ENCODE peak calls at places on chromosomes 1 and 21, in six cellular contexts. One of them, this sample, is unnamed.

GRCh38 chr1:1777950-1778826 is at the start of gene NADK:
- DNase-seq in amniotic stem cell: no peak
- DNase-seq in HCEC 1CT: peak; percentile 53
- DNase-seq in substantia nigra: peak; percentile 40
- DNase-seq in stimulated activated CD8-positive, alpha-beta memory T cell treated with anti-CD3 and anti-CD28 coated beads, Interleukin-15, amount 100 ng/mL, for 4 hours: peak; percentile 68
- DNase-seq in EH: peak; percentile 67
- DNase-seq in this sample: no peak

GRCh38 chr21:45506241-45506817 is 35.9 kb downstream of the SLC19A1 start:
- DNase-seq in EH: no peak
- DNase-seq in substantia nigra: no peak
- DNase-seq in HCEC 1CT: no peak
- DNase-seq in amniotic stem cell: no peak
- DNase-seq in stimulated activated CD8-positive, alpha-beta memory T cell treated with anti-CD3 and anti-CD28 coated beads, Interleukin-15, amount 100 ng/mL, for 4 hours: no peak
- DNase-seq in this sample: no peak

GRCh38 chr1:3531928-3532327 is 77.5 kb downstream of the ARHGEF16 start:
- DNase-seq in stimulated activated CD8-positive, alpha-beta memory T cell treated with anti-CD3 and anti-CD28 coated beads, Interleukin-15, amount 100 ng/mL, for 4 hours: no peak
- DNase-seq in substantia nigra: no peak
- DNase-seq in amniotic stem cell: no peak
- DNase-seq in HCEC 1CT: no peak
- DNase-seq in EH: no peak
- DNase-seq in this sample: no peak

GRCh38 chr1:200877839-200878551 is 5.2 kb downstream of the GPR25 start:
- DNase-seq in HCEC 1CT: no peak
- DNase-seq in substantia nigra: no peak
- DNase-seq in EH: no peak
- DNase-seq in stimulated activated CD8-positive, alpha-beta memory T cell treated with anti-CD3 and anti-CD28 coated beads, Interleukin-15, amount 100 ng/mL, for 4 hours: no peak
- DNase-seq in amniotic stem cell: no peak
- DNase-seq in this sample: no peak

GRCh38 chr1:244304156-244304555 is 147.6 kb downstream of the ADSS2 start:
- DNase-seq in HCEC 1CT: no peak
- DNase-seq in substantia nigra: no peak
- DNase-seq in EH: peak; percentile 41
- DNase-seq in amniotic stem cell: no peak
- DNase-seq in stimulated activated CD8-positive, alpha-beta memory T cell treated with anti-CD3 and anti-CD28 coated beads, Interleukin-15, amount 100 ng/mL, for 4 hours: no peak
- DNase-seq in this sample: no peak

GRCh38 chr21:20334585-20334984 is 663.6 kb upstream of the NCAM2 start:
- DNase-seq in substantia nigra: no peak
- DNase-seq in amniotic stem cell: no peak
- DNase-seq in stimulated activated CD8-positive, alpha-beta memory T cell treated with anti-CD3 and anti-CD28 coated beads, Interleukin-15, amount 100 ng/mL, for 4 hours: no peak
- DNase-seq in EH: no peak
- DNase-seq in HCEC 1CT: no peak
- DNase-seq in this sample: no peak

GRCh38 chr21:35663856-35664606 is 396.3 kb downstream of the SETD4 start:
- DNase-seq in EH: no peak
- DNase-seq in HCEC 1CT: no peak
- DNase-seq in stimulated activated CD8-positive, alpha-beta memory T cell treated with anti-CD3 and anti-CD28 coated beads, Interleukin-15, amount 100 ng/mL, for 4 hours: no peak
- DNase-seq in amniotic stem cell: no peak
- DNase-seq in substantia nigra: no peak
- DNase-seq in this sample: no peak

GRCh38 chr1:33721416-33721815 is 142.5 kb upstream of the HMGB4 start:
- DNase-seq in substantia nigra: no peak
- DNase-seq in EH: no peak
- DNase-seq in stimulated activated CD8-positive, alpha-beta memory T cell treated with anti-CD3 and anti-CD28 coated beads, Interleukin-15, amount 100 ng/mL, for 4 hours: no peak
- DNase-seq in HCEC 1CT: no peak
- DNase-seq in amniotic stem cell: no peak
- DNase-seq in this sample: no peak

GRCh38 chr1:157170677-157171515 is 32.7 kb upstream of the ETV3 start:
- DNase-seq in substantia nigra: no peak
- DNase-seq in EH: peak; percentile 25
- DNase-seq in amniotic stem cell: no peak
- DNase-seq in HCEC 1CT: peak; percentile 9
- DNase-seq in stimulated activated CD8-positive, alpha-beta memory T cell treated with anti-CD3 and anti-CD28 coated beads, Interleukin-15, amount 100 ng/mL, for 4 hours: no peak
- DNase-seq in this sample: no peak

GRCh38 chr1:55172272-55172671 is 42.9 kb downstream of the USP24 start:
- DNase-seq in amniotic stem cell: no peak
- DNase-seq in EH: peak; percentile 53
- DNase-seq in substantia nigra: no peak
- DNase-seq in HCEC 1CT: no peak
- DNase-seq in stimulated activated CD8-positive, alpha-beta memory T cell treated with anti-CD3 and anti-CD28 coated beads, Interleukin-15, amount 100 ng/mL, for 4 hours: no peak
- DNase-seq in this sample: no peak

GRCh38 chr1:40636777-40637176 is 28.7 kb downstream of the RIMS3 start:
- DNase-seq in stimulated activated CD8-positive, alpha-beta memory T cell treated with anti-CD3 and anti-CD28 coated beads, Interleukin-15, amount 100 ng/mL, for 4 hours: no peak
- DNase-seq in EH: no peak
- DNase-seq in amniotic stem cell: no peak
- DNase-seq in HCEC 1CT: no peak
- DNase-seq in substantia nigra: no peak
- DNase-seq in this sample: no peak

GRCh38 chr1:193868425-193868824 is 682.0 kb upstream of the B3GALT2 start:
- DNase-seq in stimulated activated CD8-positive, alpha-beta memory T cell treated with anti-CD3 and anti-CD28 coated beads, Interleukin-15, amount 100 ng/mL, for 4 hours: no peak
- DNase-seq in EH: no peak
- DNase-seq in HCEC 1CT: no peak
- DNase-seq in substantia nigra: no peak
- DNase-seq in amniotic stem cell: no peak
- DNase-seq in this sample: no peak

GRCh38 chr1:220552672-220553258 is 24.8 kb downstream of the MARK1 start:
- DNase-seq in HCEC 1CT: no peak
- DNase-seq in EH: no peak
- DNase-seq in substantia nigra: no peak
- DNase-seq in stimulated activated CD8-positive, alpha-beta memory T cell treated with anti-CD3 and anti-CD28 coated beads, Interleukin-15, amount 100 ng/mL, for 4 hours: no peak
- DNase-seq in amniotic stem cell: no peak
- DNase-seq in this sample: no peak

GRCh38 chr1:89125571-89126233 is at the start of gene GBP2:
- DNase-seq in amniotic stem cell: peak; percentile 68
- DNase-seq in EH: peak; percentile 80
- DNase-seq in stimulated activated CD8-positive, alpha-beta memory T cell treated with anti-CD3 and anti-CD28 coated beads, Interleukin-15, amount 100 ng/mL, for 4 hours: no peak
- DNase-seq in HCEC 1CT: peak; percentile 83
- DNase-seq in substantia nigra: no peak
- DNase-seq in this sample: no peak

GRCh38 chr21:41180752-41181151 is 12.8 kb downstream of the BACE2 start:
- DNase-seq in HCEC 1CT: no peak
- DNase-seq in EH: no peak
- DNase-seq in stimulated activated CD8-positive, alpha-beta memory T cell treated with anti-CD3 and anti-CD28 coated beads, Interleukin-15, amount 100 ng/mL, for 4 hours: no peak
- DNase-seq in amniotic stem cell: no peak
- DNase-seq in substantia nigra: no peak
- DNase-seq in this sample: no peak

GRCh38 chr1:115814685-115815398 is 26.1 kb downstream of the NHLH2 start:
- DNase-seq in stimulated activated CD8-positive, alpha-beta memory T cell treated with anti-CD3 and anti-CD28 coated beads, Interleukin-15, amount 100 ng/mL, for 4 hours: no peak
- DNase-seq in amniotic stem cell: no peak
- DNase-seq in EH: no peak
- DNase-seq in substantia nigra: no peak
- DNase-seq in HCEC 1CT: no peak
- DNase-seq in this sample: no peak

GRCh38 chr1:241250465-241250864 is 106.5 kb downstream of the RGS7 start:
- DNase-seq in substantia nigra: no peak
- DNase-seq in stimulated activated CD8-positive, alpha-beta memory T cell treated with anti-CD3 and anti-CD28 coated beads, Interleukin-15, amount 100 ng/mL, for 4 hours: no peak
- DNase-seq in EH: no peak
- DNase-seq in amniotic stem cell: no peak
- DNase-seq in HCEC 1CT: no peak
- DNase-seq in this sample: no peak

GRCh38 chr21:35208810-35209517 is 159.9 kb upstream of the RUNX1 start:
- DNase-seq in EH: peak; percentile 68
- DNase-seq in substantia nigra: no peak
- DNase-seq in stimulated activated CD8-positive, alpha-beta memory T cell treated with anti-CD3 and anti-CD28 coated beads, Interleukin-15, amount 100 ng/mL, for 4 hours: no peak
- DNase-seq in HCEC 1CT: peak; percentile 63
- DNase-seq in amniotic stem cell: peak; percentile 33
- DNase-seq in this sample: no peak

GRCh38 chr1:109213824-109214693 is at the start of gene SARS1:
- DNase-seq in amniotic stem cell: peak; percentile 69
- DNase-seq in EH: peak; percentile 88
- DNase-seq in HCEC 1CT: peak; percentile 83
- DNase-seq in substantia nigra: peak; percentile 81
- DNase-seq in stimulated activated CD8-positive, alpha-beta memory T cell treated with anti-CD3 and anti-CD28 coated beads, Interleukin-15, amount 100 ng/mL, for 4 hours: peak; percentile 84
- DNase-seq in this sample: peak; percentile 83

This sample was measured in nucleus accumbens.